ENCODE peak calls at places on chromosomes 3 and 15, in ten cellular contexts. C is right atrium auricular region, K is AG04450, Z is uterus, F is fibroblast of lung, A is ovary, R is HepG2, G is WERI-Rb-1, P is transverse colon, V is breast epithelium. D is an unnamed sample. For H3K27me3, the result is how much of the 10 kb centered on the place peaks cover.

GRCh38 chr15:73865379-73865778 is 8.0 kb upstream of the TBC1D21 start:
- DNase-seq in A (no peak), Z (no peak), R (no peak), F (no peak), G (no peak), P (no peak), V (no peak), K (no peak), C (no peak), D (no peak)

GRCh38 chr15:66707310-66708160 is 5.5 kb downstream of the SMAD6 start:
- DNase-seq in C (no peak), R (peak), P (peak), G (peak), A (peak), V (no peak), F (peak), Z (peak), K (no peak), D (peak)

GRCh38 chr15:66765478-66766281 is 63.6 kb downstream of the SMAD6 start:
- DNase-seq in R (peak), K (no peak), V (peak), G (no peak), P (peak), C (no peak), A (no peak), Z (no peak), F (peak), D (no peak)

GRCh38 chr3:191962324-191962723 is 501.4 kb downstream of the PYDC2 start:
- DNase-seq in F (peak), K (no peak), V (no peak), A (no peak), Z (no peak), R (no peak), C (no peak), P (no peak), G (no peak), D (no peak)

GRCh38 chr3:182802413-182802812 is 9.1 kb downstream of the ATP11B start:
- DNase-seq in R (no peak), V (no peak), C (no peak), A (no peak), K (no peak), Z (no peak), G (no peak), P (no peak), F (peak), D (no peak)

GRCh38 chr15:47337836-47338235 is 379.5 kb upstream of the SEMA6D start:
- DNase-seq in K (no peak), P (no peak), R (no peak), V (no peak), F (no peak), Z (no peak), C (no peak), A (no peak), G (no peak), D (no peak)

GRCh38 chr3:126537730-126538281 is 13.9 kb downstream of the CHST13 start:
- DNase-seq in A (no peak), F (no peak), G (peak), R (no peak), K (no peak), P (peak), V (no peak), Z (no peak), C (no peak), D (no peak)

GRCh38 chr3:108302570-108302969 is 6.2 kb downstream of the HHLA2 start:
- DNase-seq in K (no peak), R (no peak), V (no peak), Z (no peak), C (no peak), A (no peak), G (no peak), F (no peak), P (no peak), D (no peak)

GRCh38 chr15:36911322-36911944 is 188.9 kb downstream of the MEIS2 start:
- DNase-seq in P (no peak), R (peak), K (peak), F (peak), V (no peak), C (no peak), A (no peak), Z (no peak), G (no peak), D (no peak)

GRCh38 chr3:78569820-78570219 is 1198.0 kb downstream of the ROBO1 start:
- DNase-seq in C (no peak), F (no peak), R (peak), P (no peak), Z (no peak), V (no peak), G (no peak), K (no peak), A (no peak), D (no peak)

GRCh38 chr3:86913160-86913559 is 77.8 kb downstream of the VGLL3 start:
- DNase-seq in R (no peak), K (no peak), P (no peak), V (no peak), C (no peak), F (no peak), G (no peak), A (no peak), Z (no peak), D (no peak)

GRCh38 chr3:120022729-120023128 is 71.5 kb downstream of the GSK3B start:
- DNase-seq in R (no peak), Z (no peak), P (no peak), C (no peak), A (no peak), V (no peak), G (no peak), F (peak), K (no peak), D (no peak)

GRCh38 chr15:88877415-88877814 is 17.9 kb downstream of the HAPLN3 start:
- DNase-seq in K (no peak), R (no peak), G (no peak), C (no peak), P (no peak), A (no peak), Z (no peak), F (no peak), V (no peak), D (no peak)

GRCh38 chr3:181705081-181705480 is 6.6 kb upstream of the SOX2 start:
- DNase-seq in A (no peak), R (no peak), F (no peak), G (no peak), Z (no peak), K (no peak), P (no peak), C (no peak), V (no peak), D (no peak)

GRCh38 chr3:144529562-144529961 is 557.9 kb downstream of the DIPK2A start:
- DNase-seq in Z (no peak), P (no peak), C (no peak), V (no peak), R (no peak), K (no peak), F (no peak), A (no peak), G (no peak), D (no peak)

GRCh38 chr3:17111556-17111955 is 226.8 kb downstream of the PLCL2 start:
- DNase-seq in G (no peak), P (no peak), Z (no peak), K (no peak), R (no peak), V (no peak), C (no peak), F (peak), A (no peak), D (no peak)

GRCh38 chr3:161274691-161275298 is 53.7 kb downstream of the NMD3 start:
- DNase-seq in K (peak), G (peak), A (no peak), C (no peak), P (peak), F (peak), Z (no peak), V (no peak), R (peak), D (peak)

GRCh38 chr3:28867836-28868235 is 413.0 kb upstream of the RBMS3 start:
- DNase-seq in R (no peak), P (no peak), K (no peak), F (no peak), C (no peak), Z (no peak), G (no peak), A (no peak), V (no peak), D (no peak)

GRCh38 chr3:168307893-168308292 is 212.2 kb upstream of the GOLIM4 start:
- DNase-seq in C (no peak), R (no peak), V (no peak), P (no peak), F (no peak), G (no peak), Z (no peak), K (no peak), A (no peak), D (no peak)

GRCh38 chr3:78978037-78978436 is 789.8 kb downstream of the ROBO1 start:
- DNase-seq in A (no peak), P (no peak), C (no peak), R (peak), V (no peak), Z (no peak), F (no peak), K (no peak), G (no peak), D (no peak)

GRCh38 chr3:42515976-42516375 is 13.5 kb downstream of the VIPR1 start:
- DNase-seq in Z (no peak), K (no peak), G (no peak), A (no peak), P (peak), C (no peak), R (no peak), F (no peak), V (no peak), D (no peak)

GRCh38 chr3:169575381-169575780 is 88.1 kb downstream of the MECOM start:
- DNase-seq in P (no peak), K (no peak), G (no peak), R (no peak), F (peak), A (no peak), Z (no peak), V (no peak), C (peak), D (no peak)

GRCh38 chr15:57149196-57149595 is 227.1 kb upstream of the CGNL1 start:
- DNase-seq in R (no peak), F (peak), G (no peak), Z (no peak), V (no peak), P (no peak), C (no peak), A (no peak), K (no peak), D (no peak)

GRCh38 chr15:63277893-63278505 is 594 bp downstream of the APH1B start:
- DNase-seq in K (no peak), C (no peak), F (no peak), Z (peak), V (no peak), R (no peak), G (no peak), P (no peak), A (peak), D (peak)

GRCh38 chr15:51731549-51732267 is 5.7 kb downstream of the LYSMD2 start:
- DNase-seq in R (no peak), V (no peak), K (peak), G (no peak), Z (no peak), A (no peak), F (peak), C (peak), P (peak), D (no peak)

GRCh38 chr3:24249523-24249922 is 245.1 kb downstream of the THRB start:
- DNase-seq in R (no peak), C (no peak), F (no peak), G (no peak), A (no peak), K (no peak), P (no peak), Z (no peak), V (no peak), D (no peak)

GRCh38 chr15:100910119-100910518 is 9.0 kb upstream of the LRRK1 start:
- DNase-seq in P (no peak), V (no peak), C (no peak), Z (no peak), A (no peak), F (no peak), K (no peak), G (no peak), R (no peak), D (peak)

GRCh38 chr15:97410907-97411575 is 549.5 kb upstream of the ARRDC4 start:
- DNase-seq in C (no peak), R (no peak), G (no peak), V (no peak), A (no peak), K (no peak), Z (no peak), P (no peak), F (no peak), D (no peak)

GRCh38 chr15:83733206-83733605 is 79.3 kb downstream of the ADAMTSL3 start:
- DNase-seq in Z (no peak), K (no peak), V (no peak), F (peak), R (no peak), A (no peak), C (no peak), P (no peak), G (no peak), D (no peak)
- H3K4me3 ChIP-seq in Z (no peak), K (no peak), V (no peak), F (no peak), R (no peak), A (no peak), C (no peak), P (no peak), G (no peak), D (no peak)

GRCh38 chr3:142953443-142953842 is 10.0 kb downstream of the PAQR9 start:
- DNase-seq in Z (no peak), P (no peak), K (no peak), R (no peak), C (no peak), V (no peak), F (no peak), G (no peak), A (no peak), D (no peak)
- H3K27me3 ChIP-seq in Z (under half), P (under half), K (under half), R (under half), C (under half), V (under half), F (under half), G (under half), A (under half), D (under half)

GRCh38 chr3:15097889-15098288 is 1.1 kb downstream of the RBSN start:
- DNase-seq in K (no peak), P (no peak), Z (no peak), R (no peak), A (no peak), F (peak), G (no peak), V (no peak), C (no peak), D (no peak)
- H3K4me3 ChIP-seq in K (peak), P (peak), Z (peak), R (peak), A (peak), F (peak), G (peak), V (peak), C (peak), D (peak)

DNA sequence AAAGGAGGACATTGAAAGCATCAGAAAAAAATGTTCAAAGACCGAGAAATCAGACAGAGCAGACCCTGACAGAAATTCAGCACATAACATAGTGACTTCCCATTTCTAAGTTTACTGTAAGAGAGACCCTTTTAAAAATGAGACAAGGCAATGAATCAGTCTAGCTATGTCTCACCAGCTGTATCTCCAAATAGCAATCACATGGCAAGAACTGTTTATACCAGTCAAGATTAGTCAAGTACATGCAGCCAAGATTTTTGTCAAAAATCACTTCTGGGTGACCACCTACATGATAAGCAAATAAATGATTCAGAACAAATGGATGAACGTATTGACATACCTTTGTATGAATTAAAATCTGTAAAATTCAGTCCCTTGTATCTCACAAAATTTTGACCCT is 138.0 kb downstream of the DTWD1 start:
- DNase-seq in P (no peak), K (no peak), F (peak), Z (no peak), G (no peak), C (no peak), V (no peak), R (no peak), A (no peak), D (no peak)
- H3K27me3 ChIP-seq in P (under half), K (under half), F (under half), Z (under half), G (under half), C (under half), V (under half), R (under half), A (under half), D (under half)

DNA sequence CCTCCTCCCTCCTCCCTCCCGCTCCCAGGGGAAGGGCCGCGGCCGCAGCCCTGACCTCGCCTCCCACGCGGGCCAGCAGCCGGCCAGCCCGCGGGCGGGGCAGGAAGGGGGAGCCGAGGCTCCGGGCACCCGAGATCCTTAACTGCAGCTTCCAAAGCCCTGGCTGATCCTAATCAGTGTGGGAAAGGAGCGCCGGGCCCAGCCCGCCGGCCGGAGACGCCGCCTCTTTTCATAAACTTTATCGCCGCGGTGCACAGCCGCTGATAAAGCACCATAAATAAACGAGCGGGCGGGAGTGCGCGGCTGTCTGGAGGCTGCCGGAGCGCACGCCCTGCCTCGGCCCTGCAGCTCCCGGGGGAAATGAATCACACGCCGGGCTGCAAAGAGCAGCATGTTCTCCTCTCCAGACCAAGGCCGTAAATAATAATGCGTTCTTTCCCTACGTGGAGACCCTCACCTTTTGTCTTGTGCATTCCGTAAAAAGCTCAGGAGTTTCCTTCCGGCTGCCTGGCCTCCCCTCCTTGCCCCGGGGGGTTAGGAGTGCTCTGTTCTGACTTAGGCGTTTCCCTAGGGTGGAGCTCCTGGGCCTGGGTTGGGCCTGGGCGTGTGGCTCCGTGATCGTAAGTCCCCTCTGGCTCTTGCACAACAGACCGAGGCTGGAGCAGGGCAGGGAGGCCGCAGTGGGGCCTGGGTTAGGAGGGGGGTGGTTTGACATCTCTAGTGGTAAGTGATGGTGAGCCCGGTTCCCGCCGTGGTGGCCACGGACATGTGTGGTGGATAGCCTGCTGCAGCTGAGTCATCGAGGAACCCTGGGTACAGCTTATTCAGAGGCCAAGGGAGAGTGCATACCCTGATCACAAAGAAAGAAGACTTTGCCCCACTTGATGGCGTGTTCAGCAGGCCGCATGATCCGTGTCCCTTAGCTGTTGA is 132.6 kb upstream of the HES1 start:
- DNase-seq in P (peak), G (peak), R (peak), Z (peak), C (peak), F (peak), A (peak), K (peak), V (peak), D (peak)
- H3K4me3 ChIP-seq in P (peak), G (peak), R (peak), Z (peak), C (peak), F (peak), A (peak), K (peak), V (peak), D (peak)